ENCODE peak calls at places on chromosomes 3 and 15, in six cellular contexts. S is H9, V is heart left ventricle, K is upper lobe of right lung, R is heart right ventricle, A is left lung. N is an unnamed sample.

GRCh38 chr15:95451891-95452290 is 878.6 kb upstream of the NR2F2 start:
- DNase-seq in R (no peak), A (no peak), S (no peak), K (no peak), V (no peak), N (no peak)

GRCh38 chr15:41967506-41968206 is 4.7 kb downstream of the EHD4 start:
- DNase-seq in R (no peak), V (peak), A (peak), K (no peak), S (no peak), N (peak)

GRCh38 chr3:36647423-36647853 is 116.9 kb downstream of the DCLK3 start:
- DNase-seq in R (no peak), S (no peak), A (no peak), V (no peak), K (no peak), N (no peak)

GRCh38 chr15:76773234-76773633 is 131.9 kb downstream of the SCAPER start:
- DNase-seq in V (no peak), A (no peak), S (no peak), K (no peak), R (no peak), N (no peak)

GRCh38 chr3:82308755-82309154 is 547.3 kb upstream of the GBE1 start:
- DNase-seq in V (no peak), S (no peak), R (no peak), A (no peak), K (no peak), N (no peak)

GRCh38 chr3:98577178-98577895 is 16.1 kb downstream of the CPOX start:
- DNase-seq in K (no peak), A (no peak), S (no peak), V (no peak), R (no peak), N (no peak)

GRCh38 chr15:85458764-85459163 is 78.4 kb downstream of the AKAP13 start:
- DNase-seq in S (no peak), R (no peak), A (no peak), V (no peak), K (no peak), N (no peak)

GRCh38 chr15:95772982-95773381 is 557.5 kb upstream of the NR2F2 start:
- DNase-seq in K (no peak), R (no peak), S (no peak), V (no peak), A (no peak), N (no peak)

GRCh38 chr3:11774296-11774877 is 72.3 kb downstream of the TAMM41 start:
- DNase-seq in V (peak), K (peak), A (peak), R (no peak), S (peak), N (peak)

GRCh38 chr3:46866720-46867549 is 3.7 kb upstream of the MYL3 start:
- DNase-seq in R (peak), V (peak), A (peak), K (peak), S (peak), N (no peak)

GRCh38 chr3:108053025-108053424 is 37.8 kb downstream of the CD47 start:
- DNase-seq in K (no peak), V (no peak), S (no peak), R (no peak), A (peak), N (peak)

GRCh38 chr15:34976743-34977142 is 7.2 kb upstream of the AQR start:
- DNase-seq in K (no peak), R (no peak), V (no peak), A (no peak), S (no peak), N (no peak)

GRCh38 chr3:157530637-157531300 is 27.6 kb upstream of the VEPH1 start:
- DNase-seq in A (no peak), R (no peak), K (no peak), S (no peak), V (no peak), N (no peak)

GRCh38 chr15:48191574-48192225 is at the start of gene CTXN2:
- DNase-seq in S (no peak), V (no peak), R (no peak), K (no peak), A (no peak), N (no peak)

GRCh38 chr3:56758539-56758981 is 43.2 kb downstream of the ARHGEF3 start:
- DNase-seq in S (no peak), R (no peak), A (peak), K (no peak), V (no peak), N (peak)

GRCh38 chr3:45915518-45916231 is 27.6 kb upstream of the CXCR6 start:
- DNase-seq in K (peak), V (no peak), S (no peak), A (no peak), R (no peak), N (no peak)

GRCh38 chr3:195754141-195754540 is 33.4 kb downstream of the MUC20 start:
- DNase-seq in A (no peak), V (no peak), R (no peak), S (no peak), K (no peak), N (no peak)

GRCh38 chr3:100591411-100591810 is 18.0 kb upstream of the ADGRG7 start:
- DNase-seq in S (no peak), R (no peak), A (no peak), K (no peak), V (no peak), N (no peak)
- H3K27ac ChIP-seq in S (no peak), R (no peak), A (no peak), K (no peak), V (no peak), N (no peak)

GRCh38 chr3:122892561-122892960 is 97.7 kb downstream of the SLC49A4 start:
- DNase-seq in R (no peak), A (no peak), K (no peak), V (no peak), S (no peak), N (no peak)

GRCh38 chr3:122893282-122893681 is 98.4 kb downstream of the SLC49A4 start:
- DNase-seq in K (no peak), R (no peak), S (no peak), V (no peak), A (no peak), N (no peak)

GRCh38 chr3:122890077-122890484 is 95.2 kb downstream of the SLC49A4 start:
- DNase-seq in R (peak), K (no peak), V (peak), S (peak), A (peak), N (no peak)

GRCh38 chr3:122892118-122892517 is 97.2 kb downstream of the SLC49A4 start:
- DNase-seq in R (no peak), A (no peak), S (no peak), V (no peak), K (no peak), N (no peak)

DNA sequence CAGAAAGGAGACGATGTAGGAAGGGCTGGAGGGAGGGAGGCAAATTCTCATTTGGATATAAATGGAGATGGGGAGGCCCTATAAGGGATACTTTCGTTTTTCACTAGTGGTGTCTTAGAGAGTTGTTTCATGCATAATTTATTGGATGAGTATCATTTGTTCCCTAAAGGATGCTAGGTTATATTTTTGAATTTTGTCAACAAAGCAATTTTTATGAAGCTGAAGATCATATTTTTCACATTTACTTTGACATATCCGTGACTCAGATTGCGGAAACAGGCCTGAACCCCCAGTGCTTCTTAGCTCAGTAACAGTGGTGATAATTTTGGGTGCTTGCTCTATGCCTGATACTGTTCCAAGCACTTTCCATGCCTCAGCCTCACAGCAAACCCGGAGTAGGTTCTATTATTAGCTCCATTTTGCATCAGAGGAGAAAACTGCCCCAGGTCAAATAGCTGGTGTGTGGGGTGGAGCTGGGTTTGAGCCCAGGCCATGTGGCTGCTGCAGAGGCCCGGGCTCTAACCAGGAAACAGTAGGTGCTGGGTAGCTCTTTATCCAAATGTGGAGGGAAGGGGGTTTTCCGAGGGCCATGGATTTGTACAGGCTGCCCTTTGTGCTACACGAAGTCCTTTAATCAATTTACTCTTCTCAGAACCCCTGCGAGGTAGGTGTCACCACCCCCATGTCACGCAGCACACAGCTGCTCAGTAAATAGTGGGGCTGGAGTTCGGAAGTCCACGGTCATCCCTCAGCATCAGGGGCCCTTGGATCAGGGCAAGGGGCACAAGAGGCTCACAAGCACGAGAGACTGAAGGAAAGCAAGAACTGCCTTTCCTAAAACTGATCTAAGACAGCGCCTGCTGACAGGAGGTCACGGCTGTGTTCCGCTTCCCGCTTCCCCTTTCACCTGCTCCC is 99.1 kb downstream of the SLC49A4 start:
- DNase-seq in A (no peak), S (peak), R (peak), V (peak), K (no peak), N (no peak)
- H3K27ac ChIP-seq in A (no peak), S (no peak), R (peak), V (peak), K (no peak), N (no peak)

GRCh38 chr15:32685576-32685975 is 32.2 kb upstream of the GREM1 start:
- DNase-seq in A (no peak), S (no peak), R (no peak), V (no peak), K (no peak), N (no peak)
- H3K27ac ChIP-seq in A (no peak), S (no peak), R (no peak), V (no peak), K (no peak), N (peak)

GRCh38 chr15:73870700-73871408 is 2.5 kb upstream of the TBC1D21 start:
- DNase-seq in V (peak), K (no peak), R (peak), S (no peak), A (no peak), N (no peak)
- H3K27ac ChIP-seq in V (peak), K (no peak), R (peak), S (no peak), A (no peak), N (no peak)

N was measured in breast epithelium.